ENCODE peak calls at places on chromosome 18, in six cellular contexts. One of them, this sample, is unnamed.

GRCh38 chr18:24663026-24663425 is 202.6 kb downstream of the HRH4 start:
- DNase-seq in pancreas: no peak
- DNase-seq in NCI-H1105 treated with DMSO at 0.1 percent for 48 hours: no peak
- DNase-seq in EL: no peak
- DNase-seq in ELF-1: no peak
- DNase-seq in H54: no peak
- DNase-seq in this sample: no peak

GRCh38 chr18:3481696-3482210 is 31.8 kb downstream of the TGIF1 start:
- DNase-seq in EL: peak
- DNase-seq in H54: no peak
- DNase-seq in ELF-1: peak
- DNase-seq in NCI-H1105 treated with DMSO at 0.1 percent for 48 hours: no peak
- DNase-seq in pancreas: no peak
- DNase-seq in this sample: no peak

GRCh38 chr18:14092625-14093361 is 39.4 kb downstream of the ZNF519 start:
- DNase-seq in ELF-1: peak
- DNase-seq in EL: no peak
- DNase-seq in pancreas: no peak
- DNase-seq in NCI-H1105 treated with DMSO at 0.1 percent for 48 hours: no peak
- DNase-seq in H54: no peak
- DNase-seq in this sample: no peak

GRCh38 chr18:35861367-35862114 is 110.9 kb upstream of the RMP24 start:
- DNase-seq in EL: peak
- DNase-seq in pancreas: no peak
- DNase-seq in NCI-H1105 treated with DMSO at 0.1 percent for 48 hours: no peak
- DNase-seq in ELF-1: no peak
- DNase-seq in H54: no peak
- DNase-seq in this sample: peak

GRCh38 chr18:58064406-58064998 is 20.5 kb downstream of the NEDD4L start:
- DNase-seq in H54: no peak
- DNase-seq in ELF-1: no peak
- DNase-seq in EL: peak
- DNase-seq in NCI-H1105 treated with DMSO at 0.1 percent for 48 hours: no peak
- DNase-seq in pancreas: no peak
- DNase-seq in this sample: no peak

GRCh38 chr18:63266888-63267790 is 52.4 kb downstream of the BCL2 start:
- DNase-seq in pancreas: no peak
- DNase-seq in H54: no peak
- DNase-seq in ELF-1: no peak
- DNase-seq in EL: no peak
- DNase-seq in NCI-H1105 treated with DMSO at 0.1 percent for 48 hours: no peak
- DNase-seq in this sample: no peak

GRCh38 chr18:32840962-32841361 is 68.1 kb upstream of the KLHL14 start:
- DNase-seq in pancreas: no peak
- DNase-seq in ELF-1: no peak
- DNase-seq in NCI-H1105 treated with DMSO at 0.1 percent for 48 hours: no peak
- DNase-seq in EL: no peak
- DNase-seq in H54: no peak
- DNase-seq in this sample: no peak

GRCh38 chr18:75127143-75128021 is 81.6 kb downstream of the PTGR3 start:
- DNase-seq in pancreas: no peak
- DNase-seq in EL: peak
- DNase-seq in H54: no peak
- DNase-seq in ELF-1: no peak
- DNase-seq in NCI-H1105 treated with DMSO at 0.1 percent for 48 hours: no peak
- DNase-seq in this sample: peak

GRCh38 chr18:816869-817268 is 4.8 kb upstream of the YES1 start:
- DNase-seq in H54: no peak
- DNase-seq in NCI-H1105 treated with DMSO at 0.1 percent for 48 hours: no peak
- DNase-seq in EL: no peak
- DNase-seq in ELF-1: no peak
- DNase-seq in pancreas: no peak
- DNase-seq in this sample: no peak

GRCh38 chr18:3411854-3412268 is 38.1 kb upstream of the TGIF1 start:
- DNase-seq in ELF-1: peak
- DNase-seq in EL: peak
- DNase-seq in pancreas: no peak
- DNase-seq in H54: no peak
- DNase-seq in NCI-H1105 treated with DMSO at 0.1 percent for 48 hours: no peak
- DNase-seq in this sample: peak

GRCh38 chr18:13451661-13452447 is 233.3 kb downstream of the LDLRAD4 start:
- DNase-seq in ELF-1: no peak
- DNase-seq in NCI-H1105 treated with DMSO at 0.1 percent for 48 hours: no peak
- DNase-seq in pancreas: no peak
- DNase-seq in EL: no peak
- DNase-seq in H54: no peak
- DNase-seq in this sample: no peak

GRCh38 chr18:42274488-42275137 is 319.6 kb downstream of the PIK3C3 start:
- DNase-seq in ELF-1: peak
- DNase-seq in EL: peak
- DNase-seq in H54: no peak
- DNase-seq in NCI-H1105 treated with DMSO at 0.1 percent for 48 hours: peak
- DNase-seq in pancreas: no peak
- DNase-seq in this sample: peak

GRCh38 chr18:8623549-8624106 is 14.4 kb downstream of the RAB12 start:
- DNase-seq in ELF-1: peak
- DNase-seq in pancreas: no peak
- DNase-seq in H54: no peak
- DNase-seq in EL: peak
- DNase-seq in NCI-H1105 treated with DMSO at 0.1 percent for 48 hours: no peak
- DNase-seq in this sample: no peak

GRCh38 chr18:158128-159036 is at the start of gene USP14:
- DNase-seq in H54: peak
- DNase-seq in ELF-1: peak
- DNase-seq in pancreas: peak
- DNase-seq in NCI-H1105 treated with DMSO at 0.1 percent for 48 hours: peak
- DNase-seq in EL: peak
- DNase-seq in this sample: peak

GRCh38 chr18:49521251-49521650 is 34.2 kb upstream of the C18orf32 start:
- DNase-seq in EL: no peak
- DNase-seq in NCI-H1105 treated with DMSO at 0.1 percent for 48 hours: peak
- DNase-seq in ELF-1: no peak
- DNase-seq in H54: no peak
- DNase-seq in pancreas: no peak
- DNase-seq in this sample: no peak

GRCh38 chr18:47184419-47185050 is 8.4 kb upstream of the IER3IP1 start:
- DNase-seq in pancreas: peak
- DNase-seq in ELF-1: no peak
- DNase-seq in NCI-H1105 treated with DMSO at 0.1 percent for 48 hours: no peak
- DNase-seq in EL: peak
- DNase-seq in H54: no peak
- DNase-seq in this sample: no peak

GRCh38 chr18:43271593-43272432 is 5.5 kb downstream of the SYT4 start:
- DNase-seq in H54: no peak
- DNase-seq in NCI-H1105 treated with DMSO at 0.1 percent for 48 hours: peak
- DNase-seq in pancreas: no peak
- DNase-seq in ELF-1: peak
- DNase-seq in EL: peak
- DNase-seq in this sample: peak

GRCh38 chr18:25164837-25165791 is 186.9 kb downstream of the ZNF521 start:
- DNase-seq in NCI-H1105 treated with DMSO at 0.1 percent for 48 hours: no peak
- DNase-seq in pancreas: no peak
- DNase-seq in H54: no peak
- DNase-seq in ELF-1: peak
- DNase-seq in EL: peak
- DNase-seq in this sample: peak

GRCh38 chr18:58054041-58054733 is 10.2 kb downstream of the NEDD4L start:
- DNase-seq in ELF-1: peak
- DNase-seq in pancreas: no peak
- DNase-seq in H54: no peak
- DNase-seq in NCI-H1105 treated with DMSO at 0.1 percent for 48 hours: no peak
- DNase-seq in EL: peak
- DNase-seq in this sample: peak

GRCh38 chr18:63823516-63824219 is 48.5 kb downstream of the SERPINB7 start:
- DNase-seq in H54: no peak
- DNase-seq in ELF-1: no peak
- DNase-seq in NCI-H1105 treated with DMSO at 0.1 percent for 48 hours: no peak
- DNase-seq in EL: peak
- DNase-seq in pancreas: peak
- DNase-seq in this sample: no peak

GRCh38 chr18:2356906-2357305 is 214.4 kb downstream of the METTL4 start:
- DNase-seq in pancreas: no peak
- DNase-seq in ELF-1: no peak
- DNase-seq in EL: no peak
- DNase-seq in NCI-H1105 treated with DMSO at 0.1 percent for 48 hours: no peak
- DNase-seq in H54: no peak
- DNase-seq in this sample: no peak

GRCh38 chr18:23356915-23357421 is 96.1 kb upstream of the RIOK3 start:
- DNase-seq in H54: no peak
- DNase-seq in EL: no peak
- DNase-seq in pancreas: no peak
- DNase-seq in ELF-1: no peak
- DNase-seq in NCI-H1105 treated with DMSO at 0.1 percent for 48 hours: no peak
- DNase-seq in this sample: peak

GRCh38 chr18:62279561-62279960 is 45.5 kb upstream of the TNFRSF11A start:
- DNase-seq in pancreas: no peak
- DNase-seq in EL: no peak
- DNase-seq in H54: no peak
- DNase-seq in ELF-1: no peak
- DNase-seq in NCI-H1105 treated with DMSO at 0.1 percent for 48 hours: no peak
- DNase-seq in this sample: no peak

GRCh38 chr18:36109737-36110136 is 19.4 kb downstream of the SLC39A6 start:
- DNase-seq in NCI-H1105 treated with DMSO at 0.1 percent for 48 hours: no peak
- DNase-seq in H54: no peak
- DNase-seq in pancreas: no peak
- DNase-seq in ELF-1: no peak
- DNase-seq in EL: no peak
- DNase-seq in this sample: no peak

GRCh38 chr18:52367962-52368745 is 28.2 kb downstream of the DCC start:
- DNase-seq in EL: no peak
- DNase-seq in ELF-1: no peak
- DNase-seq in H54: no peak
- DNase-seq in NCI-H1105 treated with DMSO at 0.1 percent for 48 hours: no peak
- DNase-seq in pancreas: no peak
- DNase-seq in this sample: no peak